ENCODE peak calls at places on chromosomes 7 and 10, in eight cellular contexts. A is DMS153; W is Caki2; J is HT1080; C is lower lobe of right lung; H is stimulated activated naive CD4-positive, alpha-beta T cell treated with Interleukin-2 at 50 U/mL for 16 hours; D is ACHN; P is activated CD4-positive, alpha-beta T cell treated with anti-CD3 and anti-CD28 coated beads, Interleukin-2, amount 10 ng/mL, durations not matched to agents 7 days and 5 days. Z is an unnamed sample.

GRCh38 chr10:11448545-11449244 is 162.8 kb downstream of the USP6NL start:
- DNase-seq in W (no peak), J (no peak), C (no peak), D (no peak), P (no peak), A (no peak), H (no peak), Z (no peak)

GRCh38 chr7:14184292-14184864 is 194.9 kb upstream of the ETV1 start:
- DNase-seq in C (no peak), W (no peak), H (no peak), P (no peak), J (no peak), A (no peak), D (no peak), Z (no peak)

GRCh38 chr10:44853148-44853734 is 57.9 kb upstream of the TMEM72 start:
- DNase-seq in J (no peak), W (peak; percentile 39), P (no peak), C (no peak), D (peak; percentile 43), H (no peak), A (peak; percentile 3), Z (no peak)

GRCh38 chr10:3397231-3397630 is 224.6 kb upstream of the PITRM1 start:
- DNase-seq in W (peak; percentile 46), D (no peak), P (no peak), A (no peak), J (peak; percentile 27), C (no peak), H (no peak), Z (no peak)

GRCh38 chr10:1110674-1111119 is 54.5 kb downstream of the WDR37 start:
- DNase-seq in H (no peak), D (no peak), A (no peak), C (no peak), P (no peak), J (no peak), W (no peak), Z (no peak)

GRCh38 chr7:93231264-93231663 is 902 bp upstream of the VPS50 start:
- DNase-seq in D (no peak), H (no peak), J (no peak), P (no peak), C (no peak), A (no peak), W (no peak), Z (no peak)

GRCh38 chr10:110525349-110526260 is 27.9 kb downstream of the DUSP5 start:
- DNase-seq in P (no peak), W (no peak), A (no peak), J (peak; percentile 90), H (no peak), D (no peak), C (no peak), Z (peak; percentile 80)

GRCh38 chr7:151238190-151238810 is 6.0 kb downstream of the CHPF2 start:
- DNase-seq in H (no peak), C (no peak), J (no peak), W (no peak), A (no peak), D (no peak), P (no peak), Z (no peak)

GRCh38 chr7:44063894-44064651 is 1.3 kb downstream of the PGAM2 start:
- DNase-seq in D (no peak), W (no peak), H (no peak), A (no peak), C (peak; percentile 35), J (no peak), P (no peak), Z (no peak)

GRCh38 chr7:43575506-43575905 is 7.4 kb upstream of the STK17A start:
- DNase-seq in J (no peak), D (no peak), H (no peak), P (no peak), A (no peak), C (no peak), W (no peak), Z (no peak)

GRCh38 chr10:33749042-33749441 is 414.6 kb upstream of the NRP1 start:
- DNase-seq in H (no peak), C (no peak), J (no peak), D (no peak), A (no peak), P (no peak), W (no peak), Z (no peak)